ENCODE peak calls at places on chromosomes 16 and 17, in four cellular contexts. One of them, this sample, is unnamed.

GRCh38 chr17:10803830-10804498 is at the start of gene TMEM238L:
- DNase-seq in H1: no peak
- DNase-seq in GM12878: no peak
- DNase-seq in HepG2: no peak
- DNase-seq in this sample: no peak

GRCh38 chr17:44331249-44331760 is 6.7 kb upstream of the SLC25A39 start:
- DNase-seq in H1: no peak
- DNase-seq in GM12878: no peak
- DNase-seq in HepG2: peak
- DNase-seq in this sample: peak

GRCh38 chr16:19344224-19344801 is 58.8 kb downstream of the CLEC19A start:
- DNase-seq in H1: no peak
- DNase-seq in GM12878: no peak
- DNase-seq in HepG2: no peak
- DNase-seq in this sample: no peak

GRCh38 chr17:73494955-73495349 is 149.3 kb downstream of the SDK2 start:
- DNase-seq in H1: no peak
- DNase-seq in GM12878: no peak
- DNase-seq in HepG2: no peak
- DNase-seq in this sample: no peak

GRCh38 chr16:67254809-67255552 is 6.2 kb downstream of the SLC9A5 start:
- DNase-seq in H1: no peak
- DNase-seq in GM12878: no peak
- DNase-seq in HepG2: no peak
- DNase-seq in this sample: no peak

GRCh38 chr17:19414396-19415280 is 3.6 kb downstream of the RNF112 start:
- DNase-seq in H1: no peak
- DNase-seq in GM12878: no peak
- DNase-seq in HepG2: no peak
- DNase-seq in this sample: no peak

GRCh38 chr16:48734220-48734619 is 124.2 kb upstream of the N4BP1 start:
- DNase-seq in H1: no peak
- DNase-seq in GM12878: no peak
- DNase-seq in HepG2: no peak
- DNase-seq in this sample: no peak

GRCh38 chr17:21296097-21297025 is 11.8 kb downstream of the MAP2K3 start:
- DNase-seq in H1: no peak
- DNase-seq in GM12878: no peak
- DNase-seq in HepG2: no peak
- DNase-seq in this sample: no peak

GRCh38 chr16:57372372-57373116 is at the start of gene CX3CL1:
- DNase-seq in H1: no peak
- DNase-seq in GM12878: no peak
- DNase-seq in HepG2: peak
- DNase-seq in this sample: peak

GRCh38 chr16:49704586-49705155 is 151.2 kb downstream of the ZNF423 start:
- DNase-seq in H1: no peak
- DNase-seq in GM12878: no peak
- DNase-seq in HepG2: no peak
- DNase-seq in this sample: peak

GRCh38 chr17:57861737-57862409 is 12.0 kb upstream of the MRPS23 start:
- DNase-seq in H1: no peak
- DNase-seq in GM12878: no peak
- DNase-seq in HepG2: peak
- DNase-seq in this sample: peak

GRCh38 chr17:27463235-27463677 is 7.0 kb downstream of the KSR1 start:
- DNase-seq in H1: no peak
- DNase-seq in GM12878: no peak
- DNase-seq in HepG2: no peak
- DNase-seq in this sample: no peak

GRCh38 chr17:48483004-48483403 is 47.8 kb downstream of the HOXB1 start:
- DNase-seq in H1: no peak
- DNase-seq in GM12878: no peak
- DNase-seq in HepG2: no peak
- DNase-seq in this sample: no peak

GRCh38 chr16:86768231-86768791 is 190.0 kb downstream of the FOXL1 start:
- DNase-seq in H1: no peak
- DNase-seq in GM12878: no peak
- DNase-seq in HepG2: no peak
- DNase-seq in this sample: peak

GRCh38 chr17:76297436-76297835 is 10.6 kb downstream of the QRICH2 start:
- DNase-seq in H1: no peak
- DNase-seq in GM12878: no peak
- DNase-seq in HepG2: no peak
- DNase-seq in this sample: no peak

GRCh38 chr16:68762996-68763756 is 26.1 kb downstream of the CDH1 start:
- DNase-seq in H1: no peak
- DNase-seq in GM12878: no peak
- DNase-seq in HepG2: no peak
- DNase-seq in this sample: peak

GRCh38 chr16:11492808-11493530 is 93.8 kb downstream of the LITAF start:
- DNase-seq in H1: no peak
- DNase-seq in GM12878: no peak
- DNase-seq in HepG2: no peak
- DNase-seq in this sample: no peak

GRCh38 chr16:12204601-12205000 is 228.1 kb downstream of the SNX29 start:
- DNase-seq in H1: no peak
- DNase-seq in GM12878: no peak
- DNase-seq in HepG2: no peak
- DNase-seq in this sample: no peak

GRCh38 chr17:10574324-10574723 is 24.9 kb upstream of the MYH2 start:
- DNase-seq in H1: no peak
- DNase-seq in GM12878: no peak
- DNase-seq in HepG2: no peak
- DNase-seq in this sample: no peak

GRCh38 chr16:57064995-57065394 is 27.4 kb upstream of the CPNE2 start:
- DNase-seq in H1: no peak
- DNase-seq in GM12878: no peak
- DNase-seq in HepG2: no peak
- DNase-seq in this sample: no peak

GRCh38 chr16:35752773-35753558 is 2293.6 kb downstream of the TP53TG3F start:
- DNase-seq in H1: no peak
- DNase-seq in GM12878: no peak
- DNase-seq in HepG2: no peak
- DNase-seq in this sample: no peak

DNA sequence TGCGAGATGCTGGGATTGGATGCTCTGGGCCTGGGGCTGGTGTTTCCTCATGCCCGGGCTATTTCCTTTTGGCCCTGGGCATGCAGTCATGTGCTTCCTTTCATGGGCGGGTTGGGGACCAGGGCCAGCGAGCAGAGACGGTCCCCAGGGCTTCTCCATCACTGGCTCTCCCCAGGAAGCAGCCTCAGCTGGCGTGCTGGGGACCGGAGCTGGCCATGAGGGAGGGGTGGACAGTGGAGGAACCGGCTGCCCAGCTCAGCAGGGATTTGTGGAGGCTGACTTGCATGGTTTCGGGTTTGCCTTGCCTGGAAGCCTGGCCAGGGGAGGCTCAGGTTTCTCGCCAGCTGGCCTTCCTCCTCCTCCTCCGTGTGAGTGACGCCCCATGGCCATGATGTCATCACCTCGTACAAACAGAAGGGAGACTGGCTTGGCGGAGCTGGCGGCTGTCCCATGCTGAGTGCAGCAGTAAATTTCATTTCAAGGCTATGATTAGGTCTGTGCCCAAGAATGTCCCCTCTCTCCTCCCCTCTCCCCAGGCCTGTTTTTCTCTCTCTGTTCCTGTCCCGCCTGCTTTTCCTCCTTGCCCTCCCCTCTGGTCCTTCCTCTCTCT is 8.9 kb upstream of the TIMP2 start:
- DNase-seq in H1: no peak
- DNase-seq in GM12878: no peak
- DNase-seq in HepG2: peak
- DNase-seq in this sample: peak
- H3K4me2 ChIP-seq in H1: peak
- H3K4me2 ChIP-seq in GM12878: no peak
- H3K4me2 ChIP-seq in HepG2: peak
- H3K4me2 ChIP-seq in this sample: no peak

GRCh38 chr17:62854026-62854425 is 45.9 kb upstream of the MARCHF10 start:
- DNase-seq in H1: no peak
- DNase-seq in GM12878: no peak
- DNase-seq in HepG2: no peak
- DNase-seq in this sample: no peak

GRCh38 chr17:62848334-62848733 is 40.2 kb upstream of the MARCHF10 start:
- DNase-seq in H1: no peak
- DNase-seq in GM12878: no peak
- DNase-seq in HepG2: no peak
- DNase-seq in this sample: no peak

GRCh38 chr17:62856594-62856993 is 48.5 kb upstream of the MARCHF10 start:
- DNase-seq in H1: no peak
- DNase-seq in GM12878: no peak
- DNase-seq in HepG2: no peak
- DNase-seq in this sample: no peak

GRCh38 chr17:62855136-62855535 is 47.0 kb upstream of the MARCHF10 start:
- DNase-seq in H1: no peak
- DNase-seq in GM12878: no peak
- DNase-seq in HepG2: no peak
- DNase-seq in this sample: no peak

DNA sequence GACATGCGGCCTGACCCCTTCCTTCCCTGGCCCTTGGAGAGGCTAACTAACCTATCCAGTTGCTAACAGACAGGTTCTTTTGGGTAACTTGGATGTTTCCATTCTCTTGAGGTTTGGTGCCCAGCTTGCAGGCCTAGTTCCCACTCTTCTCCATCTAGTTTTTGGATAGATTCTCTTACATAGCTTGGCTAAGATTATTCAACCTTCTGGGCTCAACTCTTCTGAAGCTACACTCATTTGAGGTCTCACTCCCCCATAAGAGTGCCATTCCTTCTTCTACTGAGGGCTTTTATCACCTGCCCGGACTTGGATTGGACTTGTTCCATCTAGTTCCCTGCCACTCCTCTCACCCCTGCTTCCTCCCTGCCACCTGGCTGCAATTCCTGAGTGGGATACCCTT is 44.1 kb upstream of the MARCHF10 start:
- DNase-seq in H1: no peak
- DNase-seq in GM12878: no peak
- DNase-seq in HepG2: no peak
- DNase-seq in this sample: no peak
- TF ChIP-seq CREB1 in H1: no peak
- TF ChIP-seq CREB1 in GM12878: no peak
- TF ChIP-seq CREB1 in HepG2: no peak
- TF ChIP-seq CREB1 in this sample: no peak

GRCh38 chr16:2866422-2866821 is 8.5 kb upstream of the PRSS22 start:
- DNase-seq in H1: no peak
- DNase-seq in GM12878: no peak
- DNase-seq in HepG2: no peak
- DNase-seq in this sample: no peak
- H2AFZ ChIP-seq in H1: no peak
- H2AFZ ChIP-seq in GM12878: no peak
- H2AFZ ChIP-seq in HepG2: no peak
- H2AFZ ChIP-seq in this sample: no peak

DNA sequence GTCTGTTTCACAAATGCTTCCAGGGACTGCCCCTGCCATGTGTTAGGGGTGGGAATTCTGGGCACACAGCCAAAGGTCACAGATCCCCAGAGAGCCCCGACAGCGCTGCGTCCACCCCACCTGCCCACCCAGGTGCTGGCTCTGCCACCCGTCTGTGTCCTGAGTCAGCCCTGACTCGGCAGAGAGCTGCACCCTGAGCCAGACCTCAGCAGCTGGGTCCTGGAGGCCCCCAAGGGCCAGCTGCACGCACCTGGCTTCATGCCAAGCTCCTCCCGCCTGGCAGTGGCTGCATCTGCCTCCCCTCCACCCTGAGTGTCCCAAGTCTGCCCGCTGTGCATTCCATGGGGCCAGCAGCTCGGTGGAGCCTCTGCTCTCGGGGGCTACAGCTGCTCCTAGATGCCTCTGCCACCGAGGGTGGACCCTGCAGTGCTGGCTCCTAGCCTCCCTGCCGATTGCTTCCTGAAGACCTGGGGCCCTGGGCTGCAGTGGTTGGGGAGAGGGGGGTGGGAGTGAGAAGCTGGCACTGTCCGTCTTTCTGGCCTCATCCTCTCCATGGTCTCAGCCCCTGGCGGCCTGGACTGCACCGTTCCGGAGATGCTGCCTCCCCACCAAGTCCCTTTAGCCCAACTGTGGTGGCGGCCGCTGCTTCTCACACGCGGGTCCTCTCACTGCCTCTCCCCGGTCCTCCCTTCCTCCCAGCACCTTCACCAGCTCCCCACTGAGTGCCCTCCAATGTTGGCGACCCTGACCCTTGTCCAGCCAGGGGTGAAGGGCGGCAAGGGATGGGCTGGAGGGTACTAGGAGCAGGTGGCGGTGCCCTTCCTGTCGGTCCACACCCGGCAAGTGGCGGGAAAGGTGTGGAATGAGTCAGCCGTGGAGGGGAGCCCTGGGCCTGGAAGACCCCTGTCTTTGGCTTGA is 3.0 kb downstream of the SECTM1 start:
- DNase-seq in H1: no peak
- DNase-seq in GM12878: no peak
- DNase-seq in HepG2: peak
- DNase-seq in this sample: no peak
- H3K4me2 ChIP-seq in H1: no peak
- H3K4me2 ChIP-seq in GM12878: no peak
- H3K4me2 ChIP-seq in HepG2: peak
- H3K4me2 ChIP-seq in this sample: no peak

GRCh38 chr16:65366316-65366715 is 244.5 kb upstream of the CDH11 start:
- DNase-seq in H1: no peak
- DNase-seq in GM12878: no peak
- DNase-seq in HepG2: no peak
- DNase-seq in this sample: no peak
- TF ChIP-seq CREB1 in H1: no peak
- TF ChIP-seq CREB1 in GM12878: no peak
- TF ChIP-seq CREB1 in HepG2: no peak
- TF ChIP-seq CREB1 in this sample: no peak

GRCh38 chr17:16987830-16988601 is 16.1 kb upstream of the TNFRSF13B start:
- DNase-seq in H1: no peak
- DNase-seq in GM12878: peak
- DNase-seq in HepG2: no peak
- DNase-seq in this sample: peak

GRCh38 chr17:16989953-16990860 is 18.3 kb upstream of the TNFRSF13B start:
- DNase-seq in H1: no peak
- DNase-seq in GM12878: no peak
- DNase-seq in HepG2: no peak
- DNase-seq in this sample: no peak

GRCh38 chr17:16987001-16987829 is 15.3 kb upstream of the TNFRSF13B start:
- DNase-seq in H1: no peak
- DNase-seq in GM12878: no peak
- DNase-seq in HepG2: no peak
- DNase-seq in this sample: no peak

GRCh38 chr17:16989230-16989952 is 17.5 kb upstream of the TNFRSF13B start:
- DNase-seq in H1: no peak
- DNase-seq in GM12878: peak
- DNase-seq in HepG2: no peak
- DNase-seq in this sample: no peak

DNA sequence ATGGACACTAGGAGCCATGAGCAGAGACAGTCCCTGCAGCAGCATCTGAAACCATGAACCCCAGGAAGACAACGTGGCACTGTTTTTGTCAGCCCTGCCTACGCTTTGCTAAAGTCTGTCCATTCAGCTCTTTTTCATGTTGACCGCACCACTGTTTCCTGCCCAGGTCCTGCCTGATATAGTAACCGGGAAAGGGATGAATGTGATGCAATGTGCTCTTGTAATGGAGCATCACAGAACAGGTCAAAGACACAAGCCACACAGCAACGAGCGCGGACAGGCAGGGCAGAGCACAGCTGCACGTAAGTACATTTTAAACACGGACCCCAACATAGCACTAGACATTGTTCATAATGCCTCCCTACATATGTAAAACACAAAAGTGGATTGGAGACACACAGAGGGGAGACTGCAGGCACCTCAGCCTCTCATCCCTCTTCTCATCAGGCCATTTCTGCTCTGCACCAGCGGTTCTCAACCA is 16.9 kb upstream of the TNFRSF13B start:
- DNase-seq in H1: no peak
- DNase-seq in GM12878: peak
- DNase-seq in HepG2: no peak
- DNase-seq in this sample: no peak
- H2AFZ ChIP-seq in H1: no peak
- H2AFZ ChIP-seq in GM12878: no peak
- H2AFZ ChIP-seq in HepG2: no peak
- H2AFZ ChIP-seq in this sample: peak